ENCODE peak calls at places on chromosomes 16 and 17, in seven cellular contexts. M is ovary, D is Calu3, S is WTC11, H is astrocyte of the cerebellum, Z is BE2C, E is cardiac muscle cell. V is an unnamed sample.

GRCh38 chr17:39965017-39965699 is 2.4 kb downstream of the GSDMA start:
- DNase-seq in M (no peak), D (no peak), S (no peak), H (no peak), Z (no peak), E (no peak), V (no peak)

GRCh38 chr17:73311428-73311780 is 397 bp downstream of the CDC42EP4 start:
- DNase-seq in M (peak), D (no peak), S (no peak), H (no peak), Z (no peak), E (no peak), V (no peak)

GRCh38 chr17:8151641-8152111 is 528 bp downstream of the PER1 start:
- DNase-seq in M (peak), D (no peak), S (no peak), H (peak), Z (no peak), E (peak), V (peak)

GRCh38 chr16:69833357-69833781 is 71.2 kb downstream of the WWP2 start:
- DNase-seq in M (no peak), D (no peak), S (no peak), H (no peak), Z (peak), E (peak), V (no peak)

GRCh38 chr16:87809150-87809902 is 43.5 kb upstream of the KLHDC4 start:
- DNase-seq in M (no peak), D (peak), S (no peak), H (no peak), Z (peak), E (peak), V (no peak)

GRCh38 chr17:81579821-81580321 is 27.7 kb upstream of the FAAP100 start:
- DNase-seq in M (no peak), D (no peak), S (no peak), H (no peak), Z (no peak), E (peak), V (no peak)

GRCh38 chr16:1341495-1342388 is 8.3 kb downstream of the BAIAP3 start:
- DNase-seq in M (no peak), D (no peak), S (no peak), H (no peak), Z (no peak), E (no peak), V (no peak)

GRCh38 chr17:62562656-62563055 is 64.8 kb upstream of the MRC2 start:
- DNase-seq in M (no peak), D (peak), S (no peak), H (peak), Z (no peak), E (peak), V (no peak)

GRCh38 chr17:43665038-43665386 is 3.3 kb upstream of the MEOX1 start:
- DNase-seq in M (no peak), D (no peak), S (peak), H (no peak), Z (no peak), E (no peak), V (no peak)

GRCh38 chr17:12510535-12510934 is 155.2 kb upstream of the MYOCD start:
- DNase-seq in M (no peak), D (no peak), S (no peak), H (no peak), Z (no peak), E (no peak), V (no peak)

GRCh38 chr16:679808-680624 is at the start of gene STUB1:
- DNase-seq in M (peak), D (peak), S (peak), H (peak), Z (peak), E (peak), V (peak)

GRCh38 chr16:81813648-81814047 is 34.6 kb downstream of the PLCG2 start:
- DNase-seq in M (no peak), D (no peak), S (no peak), H (no peak), Z (no peak), E (no peak), V (no peak)

GRCh38 chr17:77840156-77840555 is 118.3 kb upstream of the TNRC6C start:
- DNase-seq in M (no peak), D (no peak), S (no peak), H (no peak), Z (no peak), E (peak), V (no peak)

GRCh38 chr16:77736879-77737278 is 14.6 kb downstream of the NUDT7 start:
- DNase-seq in M (no peak), D (no peak), S (no peak), H (no peak), Z (no peak), E (no peak), V (no peak)

GRCh38 chr17:10114931-10115535 is 83.4 kb downstream of the GAS7 start:
- DNase-seq in M (peak), D (peak), S (no peak), H (peak), Z (no peak), E (peak), V (no peak)

GRCh38 chr17:44826123-44826790 is 3.8 kb downstream of the GJC1 start:
- DNase-seq in M (no peak), D (no peak), S (no peak), H (no peak), Z (no peak), E (no peak), V (no peak)

GRCh38 chr17:6366144-6366755 is 68.7 kb downstream of the AIPL1 start:
- DNase-seq in M (no peak), D (no peak), S (peak), H (peak), Z (no peak), E (no peak), V (no peak)

GRCh38 chr17:59652119-59652518 is 32.4 kb downstream of the CLTC start:
- DNase-seq in M (no peak), D (no peak), S (no peak), H (no peak), Z (no peak), E (peak), V (no peak)

GRCh38 chr16:23284584-23284983 is 17.5 kb upstream of the SCNN1B start:
- DNase-seq in M (no peak), D (no peak), S (no peak), H (no peak), Z (no peak), E (no peak), V (no peak)

GRCh38 chr17:66786101-66786500 is 48.8 kb upstream of the CACNG5 start:
- DNase-seq in M (no peak), D (no peak), S (no peak), H (no peak), Z (no peak), E (no peak), V (no peak)

GRCh38 chr16:64309398-64310110 is 812.3 kb downstream of the CDH11 start:
- DNase-seq in M (no peak), D (no peak), S (no peak), H (no peak), Z (no peak), E (no peak), V (no peak)

GRCh38 chr16:72066747-72067146 is 3.7 kb downstream of the HPR start:
- DNase-seq in M (no peak), D (peak), S (no peak), H (peak), Z (no peak), E (peak), V (peak)

GRCh38 chr17:60301644-60302043 is 90.3 kb downstream of the USP32 start:
- DNase-seq in M (no peak), D (no peak), S (no peak), H (no peak), Z (no peak), E (no peak), V (no peak)

GRCh38 chr16:6279261-6279660 is 1053.4 kb upstream of the RBFOX1 start:
- DNase-seq in M (no peak), D (no peak), S (no peak), H (no peak), Z (no peak), E (no peak), V (no peak)

GRCh38 chr17:68133370-68134045 is 98.0 kb downstream of the KPNA2 start:
- DNase-seq in M (no peak), D (no peak), S (peak), H (no peak), Z (no peak), E (no peak), V (no peak)

GRCh38 chr16:13453938-13454553 is 465.9 kb upstream of the ERCC4 start:
- DNase-seq in M (no peak), D (peak), S (peak), H (peak), Z (peak), E (no peak), V (peak)
- TF ChIP-seq CTCF in M (no peak), D (peak), S (peak), H (peak), Z (peak), E (no peak), V (peak)

DNA sequence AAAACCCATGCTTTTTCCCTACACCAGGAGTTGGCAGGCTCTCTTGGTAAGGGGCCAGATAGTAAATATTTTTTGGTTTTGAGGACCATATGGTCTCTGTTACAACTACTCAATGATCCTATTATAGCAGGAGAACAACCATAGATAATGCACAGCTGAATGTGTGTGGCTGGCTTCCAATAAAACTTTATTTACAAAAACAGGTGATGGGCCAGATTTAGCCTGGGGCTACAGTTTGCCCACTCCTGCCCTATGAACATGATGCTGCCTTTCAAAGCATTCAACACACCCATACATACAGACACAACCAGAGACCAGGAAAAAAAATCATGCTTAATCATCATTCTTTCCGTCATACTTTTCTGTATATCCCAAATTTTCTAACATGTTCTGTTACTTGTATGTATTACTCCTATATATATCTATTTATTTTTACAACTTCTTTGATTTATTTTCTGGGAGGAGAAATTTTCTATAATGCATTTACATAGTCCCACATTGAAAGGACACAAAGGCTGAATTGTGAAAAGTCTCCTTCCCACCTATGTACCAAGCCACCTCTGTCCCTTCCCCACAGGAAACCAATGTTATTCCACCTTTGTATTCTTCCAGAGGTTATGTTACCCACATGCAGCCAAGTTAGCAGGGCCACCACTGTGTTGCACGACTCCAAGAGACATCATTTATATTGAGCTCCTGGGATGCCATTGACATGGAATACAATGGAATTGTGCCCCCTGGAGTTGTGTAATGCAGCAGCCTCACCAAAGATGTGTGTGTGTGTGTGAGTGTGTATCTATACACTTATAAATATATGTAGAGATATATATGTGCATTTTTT is 21.9 kb upstream of the MSI2 start:
- DNase-seq in M (no peak), D (no peak), S (no peak), H (no peak), Z (peak), E (no peak), V (no peak)
- TF ChIP-seq CTCF in M (no peak), D (no peak), S (no peak), H (no peak), Z (peak), E (no peak), V (no peak)

DNA sequence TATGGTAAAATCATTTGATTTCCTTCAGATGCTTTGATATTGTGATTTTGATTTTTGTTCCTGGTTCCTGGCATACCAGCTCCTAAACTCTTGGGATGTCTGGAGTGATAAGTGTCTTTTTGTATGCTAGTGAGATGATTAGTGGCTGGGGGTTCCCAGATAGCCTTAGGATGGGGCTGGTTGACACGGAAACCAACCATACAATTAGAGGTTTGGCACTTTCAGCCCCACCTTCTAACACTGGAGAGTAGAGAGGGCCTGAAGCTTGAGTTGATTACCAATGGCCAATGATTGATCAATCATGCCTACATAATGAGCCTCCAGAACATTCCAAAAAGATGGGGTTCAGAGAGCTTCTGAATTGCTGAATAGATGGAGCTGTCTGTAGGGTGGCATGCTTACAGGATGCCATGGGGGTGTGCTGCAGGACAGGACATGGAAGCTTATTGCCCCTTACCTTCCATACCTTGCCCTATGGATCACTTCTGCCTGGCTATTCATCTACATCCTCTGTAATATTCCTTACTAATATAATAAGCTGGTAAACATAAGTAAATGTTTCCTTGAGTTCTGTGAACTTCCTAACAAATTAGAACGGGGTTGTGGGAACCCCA is 22.8 kb downstream of the RNF112 start:
- DNase-seq in M (no peak), D (no peak), S (no peak), H (no peak), Z (no peak), E (no peak), V (no peak)
- TF ChIP-seq CTCF in M (no peak), D (no peak), S (no peak), H (no peak), Z (no peak), E (no peak), V (no peak)

GRCh38 chr17:42623732-42624596 is 14.5 kb downstream of the TUBG1 start:
- DNase-seq in M (no peak), D (peak), S (no peak), H (peak), Z (no peak), E (no peak), V (no peak)

GRCh38 chr17:42617956-42618431 is 8.5 kb downstream of the TUBG1 start:
- DNase-seq in M (no peak), D (no peak), S (no peak), H (no peak), Z (peak), E (no peak), V (no peak)

GRCh38 chr17:42613699-42614295 is 4.3 kb downstream of the TUBG1 start:
- DNase-seq in M (no peak), D (no peak), S (no peak), H (no peak), Z (no peak), E (no peak), V (no peak)

DNA sequence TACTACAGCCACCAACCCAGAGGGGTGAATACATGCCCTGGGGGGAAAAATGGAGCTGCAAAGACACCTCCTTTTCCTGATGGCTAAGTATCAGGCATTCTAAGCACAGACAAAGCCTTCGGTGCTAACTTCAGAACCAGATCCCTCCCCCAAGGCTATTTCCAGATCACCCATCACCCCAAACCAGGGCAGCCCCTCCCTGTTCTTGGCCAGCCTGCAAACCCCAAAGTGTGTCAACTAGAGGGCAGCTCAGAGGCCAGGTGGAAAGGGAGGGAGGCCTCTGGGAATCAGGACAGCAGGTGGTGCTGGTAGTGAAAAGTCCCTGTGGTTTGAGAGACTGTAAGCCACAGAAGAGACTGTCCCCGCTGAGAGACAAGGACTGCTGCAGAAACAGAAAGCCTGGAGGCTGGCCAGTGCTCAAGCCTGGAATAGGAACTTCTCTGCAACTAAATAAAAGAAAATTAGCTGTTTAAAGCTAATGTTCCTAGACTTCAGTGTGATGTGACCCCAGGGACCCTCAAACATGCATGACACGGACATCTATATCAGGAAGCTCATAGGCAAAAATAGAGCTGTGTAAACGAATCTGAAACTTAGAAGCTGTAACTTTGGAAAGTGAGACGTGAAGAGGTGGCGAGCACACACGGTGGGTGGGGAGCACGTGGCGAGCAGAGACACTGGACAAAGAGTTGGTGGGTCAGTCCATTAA is 9.1 kb downstream of the TUBG1 start:
- DNase-seq in M (no peak), D (peak), S (peak), H (peak), Z (peak), E (no peak), V (peak)
- TF ChIP-seq CTCF in M (no peak), D (peak), S (no peak), H (no peak), Z (peak), E (peak), V (no peak)

GRCh38 chr17:65085397-65085796 is 28.9 kb upstream of the GNA13 start:
- DNase-seq in M (no peak), D (no peak), S (no peak), H (no peak), Z (no peak), E (peak), V (no peak)
- TF ChIP-seq CTCF in M (no peak), D (no peak), S (no peak), H (no peak), Z (no peak), E (no peak), V (no peak)

V was measured in endothelial cell.